ENCODE peak calls at places on chromosomes 6 and 20, in five cellular contexts. U is activated B cell treated with CpG ODN at 0.5 μM for 24 hours, Y is pancreas, W is fibroblast of pulmonary artery, O is endothelial cell. N is an unnamed sample.

GRCh38 chr20:4071177-4071723 is 55.9 kb upstream of the RNF24 start:
- DNase-seq in U (no peak), Y (no peak), W (no peak), O (no peak), N (no peak)

GRCh38 chr20:37360515-37361115 is 14.7 kb downstream of the SRC start:
- DNase-seq in U (no peak), Y (no peak), W (no peak), O (no peak), N (no peak)

GRCh38 chr6:53048431-53049195 is 16.6 kb upstream of the FBXO9 start:
- DNase-seq in U (no peak), Y (no peak), W (peak), O (no peak), N (no peak)

GRCh38 chr6:80742481-80742880 is 636.0 kb downstream of the BCKDHB start:
- DNase-seq in U (no peak), Y (no peak), W (peak), O (peak), N (peak)

GRCh38 chr20:58691773-58692578 is 624 bp upstream of the NPEPL1 start:
- DNase-seq in U (no peak), Y (no peak), W (peak), O (no peak), N (no peak)

GRCh38 chr6:105892577-105893262 is 193.4 kb upstream of the PRDM1 start:
- DNase-seq in U (no peak), Y (no peak), W (no peak), O (no peak), N (no peak)

GRCh38 chr20:60224914-60225313 is 266.7 kb downstream of the CDH26 start:
- DNase-seq in U (no peak), Y (no peak), W (peak), O (peak), N (peak)

GRCh38 chr20:43563429-43563828 is 4.6 kb downstream of the SGK2 start:
- DNase-seq in U (no peak), Y (no peak), W (peak), O (no peak), N (no peak)

GRCh38 chr20:39429716-39430115 is 467.6 kb downstream of the DHX35 start:
- DNase-seq in U (no peak), Y (no peak), W (no peak), O (peak), N (no peak)

GRCh38 chr6:132023490-132023889 is 72.3 kb upstream of the CCN2 start:
- DNase-seq in U (no peak), Y (no peak), W (peak), O (no peak), N (no peak)

GRCh38 chr20:2080532-2081224 is 20.9 kb upstream of the STK35 start:
- DNase-seq in U (no peak), Y (no peak), W (no peak), O (no peak), N (no peak)

GRCh38 chr20:23515250-23515939 is 24.5 kb downstream of the CST8 start:
- DNase-seq in U (no peak), Y (no peak), W (no peak), O (no peak), N (no peak)

GRCh38 chr20:8401491-8401890 is 269.4 kb downstream of the PLCB1 start:
- DNase-seq in U (no peak), Y (no peak), W (no peak), O (no peak), N (no peak)

GRCh38 chr6:98254624-98255023 is 579.8 kb upstream of the POU3F2 start:
- DNase-seq in U (no peak), Y (no peak), W (no peak), O (no peak), N (no peak)

GRCh38 chr6:40346241-40346640 is 240.9 kb downstream of the LRFN2 start:
- DNase-seq in U (no peak), Y (no peak), W (no peak), O (no peak), N (no peak)

GRCh38 chr20:23326774-23327173 is 23.8 kb upstream of the NXT1 start:
- DNase-seq in U (no peak), Y (no peak), W (no peak), O (no peak), N (no peak)

DNA sequence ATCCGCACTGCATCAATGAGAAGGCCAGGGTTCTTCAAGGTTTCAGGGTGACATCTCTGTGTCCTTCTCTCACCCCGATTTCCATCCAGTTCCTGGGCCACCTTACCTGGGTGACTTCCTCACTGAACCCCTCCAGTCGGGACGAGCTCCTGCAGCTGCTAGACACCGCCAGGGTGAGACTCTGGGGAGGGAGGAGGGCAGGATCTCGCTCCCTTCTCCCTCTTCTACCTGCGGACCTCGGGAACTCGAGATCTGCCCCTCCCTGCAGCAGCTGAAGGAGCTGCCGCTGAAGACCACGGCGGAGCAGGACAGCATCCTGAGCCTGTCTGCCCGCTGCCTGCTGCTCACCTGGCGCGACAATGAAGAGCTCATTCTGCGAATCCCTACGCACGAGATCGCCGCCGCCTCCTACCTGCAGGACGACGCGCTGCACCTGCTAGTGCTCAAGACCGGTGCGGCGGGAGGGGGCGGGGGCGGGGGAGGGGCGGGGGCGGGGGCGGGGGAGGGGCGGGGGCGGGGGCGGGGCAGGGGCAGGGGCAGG is 7.5 kb downstream of the CCM2L start:
- DNase-seq in U (peak), Y (peak), W (no peak), O (no peak), N (peak)
- TF ChIP-seq CTCF in U (no peak), Y (peak), W (no peak), O (peak), N (peak)

GRCh38 chr20:52937701-52938100 is 34.5 kb upstream of the TSHZ2 start:
- DNase-seq in U (no peak), Y (no peak), W (no peak), O (no peak), N (no peak)
- TF ChIP-seq CTCF in U (no peak), Y (no peak), W (no peak), O (no peak), N (peak)

GRCh38 chr6:85449818-85450577 is at the start of gene NT5E:
- DNase-seq in U (peak), Y (peak), W (peak), O (peak), N (peak)
- TF ChIP-seq CTCF in U (no peak), Y (no peak), W (no peak), O (no peak), N (no peak)

DNA sequence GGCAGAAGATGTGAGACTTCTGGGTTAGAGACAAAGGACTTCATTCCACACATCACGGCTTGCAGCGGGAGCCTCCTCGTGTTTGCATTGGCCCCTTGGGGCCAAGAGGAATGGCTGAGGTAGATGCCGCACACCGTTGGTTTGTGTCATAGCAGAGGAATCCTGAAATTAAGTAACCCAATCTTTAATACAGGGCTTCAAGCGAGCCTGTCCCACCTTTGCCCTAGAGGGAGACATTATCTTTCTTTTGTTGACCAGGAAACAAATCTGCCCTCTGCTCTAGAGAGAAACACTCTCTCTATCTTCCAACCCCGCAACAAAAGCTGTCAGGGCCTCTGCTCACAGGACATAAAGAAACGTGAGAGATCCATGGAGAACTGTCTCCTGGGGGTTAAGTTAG is 277.6 kb upstream of the ZFP64 start:
- DNase-seq in U (no peak), Y (no peak), W (no peak), O (no peak), N (no peak)
- TF ChIP-seq CTCF in U (no peak), Y (no peak), W (no peak), O (no peak), N (no peak)

GRCh38 chr6:34015576-34015975 is 130.3 kb downstream of the GRM4 start:
- DNase-seq in U (no peak), Y (no peak), W (peak), O (no peak), N (no peak)
- TF ChIP-seq CTCF in U (no peak), Y (no peak), W (no peak), O (no peak), N (no peak)

GRCh38 chr6:3260772-3261517 is 2.2 kb downstream of the PSMG4 start:
- DNase-seq in U (no peak), Y (no peak), W (no peak), O (no peak), N (no peak)

GRCh38 chr6:3258720-3259490 is at the start of gene PSMG4:
- DNase-seq in U (peak), Y (peak), W (peak), O (peak), N (peak)

GRCh38 chr6:3260296-3260695 is 1.5 kb downstream of the PSMG4 start:
- DNase-seq in U (no peak), Y (no peak), W (no peak), O (no peak), N (no peak)

GRCh38 chr6:3258201-3258600 is 546 bp upstream of the PSMG4 start:
- DNase-seq in U (no peak), Y (no peak), W (no peak), O (no peak), N (no peak)

DNA sequence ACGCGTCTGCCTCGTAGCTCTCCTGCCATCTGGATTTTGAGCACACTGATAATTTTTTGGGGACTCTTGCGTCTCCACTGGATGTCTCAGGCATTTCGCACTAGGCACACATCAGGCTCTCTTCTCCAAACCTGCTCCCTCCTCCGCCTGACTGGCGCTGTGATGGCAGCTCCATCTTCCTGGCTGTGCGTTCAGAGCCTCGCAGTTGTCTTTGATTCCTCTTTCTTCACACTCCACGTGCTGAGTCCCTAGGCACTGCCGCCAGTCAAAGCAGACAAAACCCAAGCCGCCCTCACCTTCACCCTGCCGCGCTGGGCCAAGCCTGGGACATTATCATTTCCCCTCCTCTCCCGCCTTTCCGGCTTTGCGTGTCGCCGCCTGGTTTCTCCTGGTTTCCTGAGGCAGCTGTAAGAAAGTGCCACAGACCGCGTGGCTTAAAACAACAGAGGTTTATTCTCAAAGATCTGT is 778 bp downstream of the PSMG4 start:
- DNase-seq in U (no peak), Y (no peak), W (peak), O (peak), N (peak)
- TF ChIP-seq CTCF in U (no peak), Y (no peak), W (no peak), O (no peak), N (no peak)

DNA sequence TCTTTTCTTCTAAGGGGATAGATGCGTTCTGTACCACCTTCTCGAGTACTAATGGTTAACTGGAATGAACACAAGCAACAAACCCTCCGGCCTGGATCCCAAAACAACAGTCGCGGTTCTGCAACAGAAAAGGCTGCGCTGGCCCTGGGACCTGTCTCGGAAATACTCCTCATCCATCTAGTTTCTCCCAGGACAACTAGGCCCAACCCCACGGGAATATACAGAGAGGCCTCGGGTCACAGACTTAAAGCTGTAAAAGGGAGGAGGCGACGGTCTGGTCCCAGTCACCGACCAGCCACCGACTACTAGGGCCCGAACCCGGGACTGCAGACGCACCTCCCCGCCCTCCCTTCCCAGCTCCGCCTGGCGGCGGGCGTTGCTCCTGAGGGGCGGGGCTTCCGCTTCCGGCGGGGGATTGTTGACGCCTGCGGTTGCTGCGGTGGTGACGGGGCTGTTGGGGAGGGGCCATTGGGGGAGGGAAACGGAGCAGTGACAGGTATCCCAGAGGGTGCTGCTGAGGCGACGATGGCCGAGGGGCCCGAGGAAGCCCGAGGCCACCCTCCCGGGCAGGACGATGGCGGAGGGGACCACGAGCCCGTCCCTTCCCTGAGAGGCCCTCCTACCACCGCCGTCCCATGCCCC is at the start of gene FAM8A1:
- DNase-seq in U (peak), Y (peak), W (peak), O (peak), N (peak)
- TF ChIP-seq CTCF in U (no peak), Y (peak), W (peak), O (peak), N (peak)

GRCh38 chr6:158703840-158704822 is 54.3 kb downstream of the SYTL3 start:
- DNase-seq in U (peak), Y (peak), W (peak), O (peak), N (peak)
- TF ChIP-seq CTCF in U (peak), Y (peak), W (peak), O (peak), N (peak)

GRCh38 chr6:113858067-113858604 is 991 bp downstream of the MARCKS start:
- DNase-seq in U (peak), Y (peak), W (peak), O (peak), N (peak)

GRCh38 chr6:113857565-113858066 is 471 bp downstream of the MARCKS start:
- DNase-seq in U (peak), Y (peak), W (no peak), O (peak), N (peak)

GRCh38 chr6:113860165-113860955 is 3.2 kb downstream of the MARCKS start:
- DNase-seq in U (peak), Y (peak), W (peak), O (peak), N (peak)

GRCh38 chr6:113858605-113859348 is 1.6 kb downstream of the MARCKS start:
- DNase-seq in U (peak), Y (peak), W (peak), O (peak), N (peak)

GRCh38 chr6:113859349-113860164 is 2.4 kb downstream of the MARCKS start:
- DNase-seq in U (peak), Y (peak), W (peak), O (peak), N (peak)
- TF ChIP-seq CTCF in U (no peak), Y (no peak), W (no peak), O (no peak), N (no peak)

N was measured in Calu3.